ENCODE peak calls at places on chromosomes 7 and 10, in five cellular contexts. C is NCI-H1105, B is lung, H is Daoy, T is hippocampal formation. X is an unnamed sample.
A peak's percentile ranks its signal among the peaks of the same experiment; 100 is the strongest.

GRCh38 chr10:134743-135600 is at the start of gene ZMYND11:
- DNase-seq in C (peak; percentile 15), B (peak; percentile 65), H (peak; percentile 70), T (peak; percentile 53), X (peak; percentile 38)

GRCh38 chr7:135802697-135803096 is 54.1 kb upstream of the FAM180A start:
- DNase-seq in C (no peak), B (no peak), H (no peak), T (no peak), X (no peak)

GRCh38 chr10:125149278-125150047 is 10.9 kb downstream of the CTBP2 start:
- DNase-seq in C (peak; percentile 35), B (no peak), H (peak; percentile 61), T (no peak), X (no peak)

GRCh38 chr7:74405191-74405898 is 48.4 kb upstream of the GTF2IRD1 start:
- DNase-seq in C (peak; percentile 79), B (no peak), H (peak; percentile 46), T (no peak), X (no peak)

GRCh38 chr10:14667270-14667669 is 107.4 kb downstream of the FAM107B start:
- DNase-seq in C (no peak), B (no peak), H (no peak), T (no peak), X (no peak)

GRCh38 chr10:122198631-122199030 is 72.5 kb upstream of the BTBD16 start:
- DNase-seq in C (no peak), B (no peak), H (no peak), T (no peak), X (no peak)

GRCh38 chr10:24901686-24902399 is 50.6 kb downstream of the PRTFDC1 start:
- DNase-seq in C (no peak), B (peak; percentile 41), H (peak; percentile 88), T (peak; percentile 36), X (no peak)

GRCh38 chr10:89478085-89478738 is 57.2 kb downstream of the SLC16A12 start:
- DNase-seq in C (no peak), B (no peak), H (peak; percentile 12), T (no peak), X (no peak)

GRCh38 chr10:91391915-91392314 is 18.2 kb upstream of the HECTD2 start:
- DNase-seq in C (no peak), B (peak; percentile 63), H (no peak), T (no peak), X (no peak)

GRCh38 chr7:441713-442421 is 77.8 kb downstream of the PDGFA start:
- DNase-seq in C (no peak), B (no peak), H (no peak), T (no peak), X (no peak)

GRCh38 chr10:28679941-28680752 is 2.8 kb downstream of the BAMBI start:
- DNase-seq in C (no peak), B (no peak), H (peak; percentile 14), T (no peak), X (peak; percentile 32)

GRCh38 chr7:114723308-114723707 is 198.6 kb upstream of the MDFIC start:
- DNase-seq in C (no peak), B (no peak), H (no peak), T (no peak), X (no peak)

GRCh38 chr10:101614957-101615759 is 27.0 kb downstream of the DPCD start:
- DNase-seq in C (no peak), B (no peak), H (no peak), T (no peak), X (no peak)

GRCh38 chr10:79055100-79055782 is 13.5 kb upstream of the ZMIZ1 start:
- DNase-seq in C (no peak), B (no peak), H (no peak), T (no peak), X (no peak)

GRCh38 chr10:93604145-93604544 is 3.1 kb upstream of the RBP4 start:
- DNase-seq in C (no peak), B (no peak), H (no peak), T (no peak), X (no peak)

GRCh38 chr10:108375691-108376090 is 1211.2 kb upstream of the SORCS1 start:
- DNase-seq in C (no peak), B (no peak), H (no peak), T (no peak), X (no peak)

GRCh38 chr7:111138196-111138569 is 47.3 kb downstream of the LRRN3 start:
- DNase-seq in C (no peak), B (no peak), H (peak; percentile 95), T (peak; percentile 8), X (no peak)

GRCh38 chr7:101133621-101134398 is 6.9 kb downstream of the SERPINE1 start:
- DNase-seq in C (no peak), B (no peak), H (no peak), T (no peak), X (no peak)

GRCh38 chr7:29327455-29327854 is 132.9 kb downstream of the CHN2 start:
- DNase-seq in C (peak; percentile 76), B (no peak), H (peak; percentile 76), T (no peak), X (no peak)

GRCh38 chr10:70478191-70479160 is at the start of gene PALD1:
- DNase-seq in C (peak; percentile 5), B (peak; percentile 49), H (peak; percentile 54), T (peak; percentile 56), X (no peak)

GRCh38 chr10:89633484-89633883 is 11.6 kb downstream of the PANK1 start:
- DNase-seq in C (no peak), B (no peak), H (no peak), T (no peak), X (no peak)

GRCh38 chr7:128863433-128863989 is 855 bp downstream of the ATP6V1F start:
- DNase-seq in C (peak; percentile 37), B (peak; percentile 44), H (peak; percentile 75), T (no peak), X (peak; percentile 55)

GRCh38 chr10:73501651-73502050 is 5.8 kb upstream of the PPP3CB start:
- DNase-seq in C (no peak), B (no peak), H (no peak), T (no peak), X (no peak)

GRCh38 chr7:94149776-94150545 is 145.8 kb upstream of the BET1 start:
- DNase-seq in C (no peak), B (no peak), H (no peak), T (no peak), X (no peak)